ENCODE peak calls at places on chromosomes 5 and 9, in ten cellular contexts. A, F, V, Q, G, U, H, K, W and C are unnamed samples.

GRCh38 chr5:146048994-146049703 is 56.2 kb downstream of the PLAC8L1 start:
- DNase-seq in V (peak), Q (no peak), U (peak), W (peak), A (peak), H (peak), F (peak), K (peak), G (peak), C (peak)

GRCh38 chr9:2158111-2158610 is 143.0 kb downstream of the SMARCA2 start:
- DNase-seq in G (peak), A (peak), K (peak), U (peak), Q (peak), V (no peak), H (peak), F (peak), W (peak), C (peak)

GRCh38 chr5:179262126-179262920 is 82.9 kb downstream of the ADAMTS2 start:
- DNase-seq in F (no peak), Q (no peak), U (no peak), H (no peak), V (no peak), W (no peak), A (no peak), K (no peak), G (no peak), C (no peak)

GRCh38 chr9:130890869-130891698 is 5.5 kb downstream of the QRFP start:
- DNase-seq in Q (no peak), W (no peak), A (no peak), H (no peak), K (no peak), G (no peak), F (no peak), V (no peak), U (no peak), C (no peak)

GRCh38 chr9:135500071-135500524 is 384 bp upstream of the MRPS2 start:
- DNase-seq in F (no peak), V (no peak), A (no peak), Q (no peak), U (peak), K (no peak), H (no peak), G (no peak), W (no peak), C (no peak)

GRCh38 chr5:74851684-74852353 is 14.4 kb downstream of the FAM169A start:
- DNase-seq in G (peak), A (no peak), Q (no peak), V (no peak), F (peak), U (peak), K (no peak), H (peak), W (no peak), C (no peak)

GRCh38 chr9:124660341-124660801 is 110.7 kb downstream of the NR6A1 start:
- DNase-seq in W (peak), V (peak), H (peak), F (peak), U (peak), G (peak), K (peak), Q (no peak), A (peak), C (peak)

GRCh38 chr9:113807173-113808061 is 68.7 kb upstream of the ZNF618 start:
- DNase-seq in H (peak), Q (peak), A (no peak), W (peak), U (peak), V (no peak), G (peak), K (peak), F (peak), C (peak)

GRCh38 chr5:169538935-169539334 is 44.6 kb upstream of the SPDL1 start:
- DNase-seq in W (no peak), H (no peak), G (no peak), Q (no peak), F (no peak), U (no peak), K (no peak), V (no peak), A (no peak), C (no peak)

GRCh38 chr9:123548749-123549545 is 192.9 kb downstream of the CRB2 start:
- DNase-seq in W (no peak), G (no peak), V (no peak), K (no peak), F (no peak), H (no peak), U (no peak), A (no peak), Q (no peak), C (no peak)

GRCh38 chr5:6510973-6511372 is 62.3 kb downstream of the UBE2QL1 start:
- DNase-seq in W (no peak), U (no peak), V (no peak), A (no peak), H (no peak), F (no peak), Q (no peak), K (peak), G (no peak), C (no peak)

GRCh38 chr9:90855208-90856000 is 53.8 kb downstream of the SYK start:
- DNase-seq in A (peak), H (no peak), V (no peak), K (no peak), W (no peak), Q (no peak), G (no peak), F (no peak), U (no peak), C (peak)

GRCh38 chr5:56449071-56449470 is 215.9 kb upstream of the ANKRD55 start:
- DNase-seq in G (peak), W (no peak), U (no peak), V (no peak), F (no peak), K (no peak), H (no peak), Q (no peak), A (no peak), C (no peak)

GRCh38 chr5:134509308-134510040 is 16.0 kb upstream of the JADE2 start:
- DNase-seq in V (no peak), Q (no peak), W (no peak), F (peak), K (no peak), G (peak), U (peak), H (no peak), A (no peak), C (peak)

GRCh38 chr9:4973902-4974301 is 11.2 kb upstream of the JAK2 start:
- DNase-seq in Q (no peak), H (no peak), G (no peak), A (no peak), W (no peak), F (no peak), V (no peak), U (no peak), K (no peak), C (no peak)

GRCh38 chr9:130167927-130168326 is 4.3 kb upstream of the NCS1 start:
- DNase-seq in A (no peak), F (no peak), G (no peak), H (no peak), K (no peak), W (no peak), Q (no peak), U (no peak), V (no peak), C (no peak)

GRCh38 chr9:16884952-16885513 is 14.6 kb upstream of the BNC2 start:
- DNase-seq in F (peak), V (no peak), U (peak), H (no peak), W (no peak), A (no peak), G (peak), K (no peak), Q (no peak), C (no peak)

GRCh38 chr5:9512452-9512851 is 33.4 kb downstream of the SEMA5A start:
- DNase-seq in K (no peak), W (no peak), A (no peak), Q (no peak), V (no peak), G (peak), U (no peak), H (no peak), F (no peak), C (no peak)

GRCh38 chr5:41334758-41335157 is 121.4 kb upstream of the C6 start:
- DNase-seq in V (no peak), Q (no peak), F (peak), W (no peak), G (peak), U (no peak), H (no peak), A (no peak), K (no peak), C (no peak)

GRCh38 chr5:76404694-76405306 is 1.7 kb downstream of the IQGAP2 start:
- DNase-seq in H (no peak), A (no peak), W (no peak), Q (no peak), K (no peak), V (no peak), U (no peak), G (no peak), F (no peak), C (no peak)

GRCh38 chr5:170273968-170274710 is 23.4 kb downstream of the LCP2 start:
- DNase-seq in W (peak), V (no peak), F (peak), G (no peak), U (peak), H (no peak), K (peak), A (peak), Q (peak), C (peak)

GRCh38 chr9:92762781-92763708 is 1.6 kb downstream of the BICD2 start:
- DNase-seq in K (no peak), F (no peak), V (no peak), Q (no peak), H (no peak), U (no peak), W (no peak), G (no peak), A (no peak), C (no peak)

GRCh38 chr5:55557123-55557522 is 22.4 kb upstream of the PLPP1 start:
- DNase-seq in Q (no peak), W (no peak), G (no peak), F (no peak), H (no peak), K (no peak), U (no peak), A (peak), V (no peak), C (no peak)

GRCh38 chr5:2755811-2756210 is 4.3 kb upstream of the IRX2 start:
- DNase-seq in Q (no peak), G (no peak), W (no peak), V (no peak), H (no peak), A (no peak), U (no peak), F (no peak), K (peak), C (no peak)

GRCh38 chr5:78492650-78493049 is 132.2 kb downstream of the SCAMP1 start:
- DNase-seq in V (no peak), W (no peak), F (no peak), H (no peak), A (no peak), Q (no peak), U (no peak), G (no peak), K (no peak), C (no peak)